ENCODE peak calls at places on chromosomes 6 and 20, in seven cellular contexts. One of them, this sample, is unnamed.

GRCh38 chr6:26275663-26276062 is 89.3 kb upstream of the BTN3A2 start:
- DNase-seq in mesendoderm: no peak
- DNase-seq in sigmoid colon: no peak
- DNase-seq in hepatocyte: no peak
- DNase-seq in H9: no peak
- DNase-seq in adrenal gland: no peak
- DNase-seq in thoracic aorta: no peak
- DNase-seq in this sample: no peak

GRCh38 chr20:44489931-44490330 is 14.3 kb downstream of the TTPAL start:
- DNase-seq in hepatocyte: no peak
- DNase-seq in sigmoid colon: no peak
- DNase-seq in mesendoderm: no peak
- DNase-seq in thoracic aorta: no peak
- DNase-seq in adrenal gland: no peak
- DNase-seq in H9: no peak
- DNase-seq in this sample: no peak

GRCh38 chr6:14086701-14087100 is 30.9 kb upstream of the CD83 start:
- DNase-seq in adrenal gland: no peak
- DNase-seq in hepatocyte: no peak
- DNase-seq in mesendoderm: no peak
- DNase-seq in H9: no peak
- DNase-seq in sigmoid colon: no peak
- DNase-seq in thoracic aorta: no peak
- DNase-seq in this sample: no peak

GRCh38 chr20:35663813-35664543 is 722 bp downstream of the CPNE1 start:
- DNase-seq in adrenal gland: peak; percentile 44
- DNase-seq in hepatocyte: peak; percentile 68
- DNase-seq in thoracic aorta: no peak
- DNase-seq in mesendoderm: peak; percentile 89
- DNase-seq in sigmoid colon: no peak
- DNase-seq in H9: peak; percentile 52
- DNase-seq in this sample: peak; percentile 61

GRCh38 chr6:158753826-158754225 is 65.3 kb downstream of the EZR start:
- DNase-seq in mesendoderm: no peak
- DNase-seq in thoracic aorta: no peak
- DNase-seq in H9: no peak
- DNase-seq in adrenal gland: no peak
- DNase-seq in hepatocyte: no peak
- DNase-seq in sigmoid colon: no peak
- DNase-seq in this sample: no peak

GRCh38 chr6:150002710-150003109 is 22.6 kb downstream of the RAET1L start:
- DNase-seq in hepatocyte: no peak
- DNase-seq in thoracic aorta: no peak
- DNase-seq in sigmoid colon: no peak
- DNase-seq in adrenal gland: no peak
- DNase-seq in mesendoderm: no peak
- DNase-seq in H9: no peak
- DNase-seq in this sample: no peak

GRCh38 chr20:46883847-46884246 is 10.8 kb upstream of the EYA2 start:
- DNase-seq in sigmoid colon: no peak
- DNase-seq in adrenal gland: no peak
- DNase-seq in hepatocyte: no peak
- DNase-seq in thoracic aorta: no peak
- DNase-seq in mesendoderm: no peak
- DNase-seq in H9: no peak
- DNase-seq in this sample: no peak

GRCh38 chr20:8049321-8049720 is 29.8 kb upstream of the TMX4 start:
- DNase-seq in sigmoid colon: no peak
- DNase-seq in hepatocyte: no peak
- DNase-seq in adrenal gland: no peak
- DNase-seq in thoracic aorta: no peak
- DNase-seq in mesendoderm: no peak
- DNase-seq in H9: no peak
- DNase-seq in this sample: no peak

GRCh38 chr6:158043586-158044524 is 62.2 kb downstream of the SYNJ2 start:
- DNase-seq in mesendoderm: no peak
- DNase-seq in hepatocyte: peak; percentile 32
- DNase-seq in adrenal gland: peak; percentile 82
- DNase-seq in sigmoid colon: peak; percentile 59
- DNase-seq in thoracic aorta: no peak
- DNase-seq in H9: peak; percentile 22
- DNase-seq in this sample: peak; percentile 74

GRCh38 chr20:53949319-53949839 is 121.0 kb downstream of the BCAS1 start:
- DNase-seq in mesendoderm: no peak
- DNase-seq in adrenal gland: no peak
- DNase-seq in sigmoid colon: no peak
- DNase-seq in H9: no peak
- DNase-seq in thoracic aorta: no peak
- DNase-seq in hepatocyte: no peak
- DNase-seq in this sample: peak; percentile 55

GRCh38 chr6:31952140-31952805 is 6.4 kb downstream of the CFB start:
- DNase-seq in adrenal gland: peak; percentile 79
- DNase-seq in sigmoid colon: peak; percentile 76
- DNase-seq in thoracic aorta: no peak
- DNase-seq in mesendoderm: peak; percentile 60
- DNase-seq in hepatocyte: peak; percentile 82
- DNase-seq in H9: peak; percentile 51
- DNase-seq in this sample: peak; percentile 66

GRCh38 chr6:75601608-75602163 is at the start of gene SENP6:
- DNase-seq in H9: peak; percentile 74
- DNase-seq in hepatocyte: peak; percentile 93
- DNase-seq in mesendoderm: peak; percentile 90
- DNase-seq in adrenal gland: peak; percentile 79
- DNase-seq in thoracic aorta: peak; percentile 21
- DNase-seq in sigmoid colon: peak; percentile 86
- DNase-seq in this sample: peak; percentile 73

GRCh38 chr6:163260911-163261310 is 153.6 kb upstream of the QKI start:
- DNase-seq in sigmoid colon: no peak
- DNase-seq in adrenal gland: no peak
- DNase-seq in thoracic aorta: no peak
- DNase-seq in H9: no peak
- DNase-seq in hepatocyte: no peak
- DNase-seq in mesendoderm: peak; percentile 43
- DNase-seq in this sample: no peak

GRCh38 chr20:10739575-10739974 is 65.8 kb upstream of the JAG1 start:
- DNase-seq in H9: no peak
- DNase-seq in sigmoid colon: no peak
- DNase-seq in thoracic aorta: no peak
- DNase-seq in mesendoderm: no peak
- DNase-seq in hepatocyte: no peak
- DNase-seq in adrenal gland: no peak
- DNase-seq in this sample: peak; percentile 56

GRCh38 chr20:39851459-39851858 is 837.6 kb downstream of the MAFB start:
- DNase-seq in sigmoid colon: no peak
- DNase-seq in mesendoderm: no peak
- DNase-seq in H9: no peak
- DNase-seq in thoracic aorta: no peak
- DNase-seq in adrenal gland: no peak
- DNase-seq in hepatocyte: no peak
- DNase-seq in this sample: no peak

GRCh38 chr6:31356216-31356945 is 598 bp downstream of the HLA-B start:
- DNase-seq in thoracic aorta: no peak
- DNase-seq in sigmoid colon: peak; percentile 77
- DNase-seq in adrenal gland: peak; percentile 46
- DNase-seq in mesendoderm: no peak
- DNase-seq in H9: no peak
- DNase-seq in hepatocyte: peak; percentile 37
- DNase-seq in this sample: peak; percentile 61

GRCh38 chr6:161407115-161407514 is 133.3 kb upstream of the AGPAT4 start:
- DNase-seq in sigmoid colon: no peak
- DNase-seq in adrenal gland: no peak
- DNase-seq in thoracic aorta: no peak
- DNase-seq in H9: no peak
- DNase-seq in mesendoderm: no peak
- DNase-seq in hepatocyte: no peak
- DNase-seq in this sample: no peak

GRCh38 chr6:25835442-25836283 is 3.8 kb upstream of the SLC17A1 start:
- DNase-seq in mesendoderm: peak; percentile 68
- DNase-seq in hepatocyte: peak; percentile 71
- DNase-seq in sigmoid colon: no peak
- DNase-seq in H9: no peak
- DNase-seq in thoracic aorta: no peak
- DNase-seq in adrenal gland: no peak
- DNase-seq in this sample: peak; percentile 33

GRCh38 chr6:166996406-166996805 is 2.8 kb upstream of the CEP43 start:
- DNase-seq in H9: no peak
- DNase-seq in mesendoderm: no peak
- DNase-seq in thoracic aorta: no peak
- DNase-seq in adrenal gland: no peak
- DNase-seq in hepatocyte: peak; percentile 32
- DNase-seq in sigmoid colon: no peak
- DNase-seq in this sample: no peak

GRCh38 chr6:70956451-70957283 is at the start of gene B3GAT2:
- DNase-seq in adrenal gland: no peak
- DNase-seq in mesendoderm: peak; percentile 69
- DNase-seq in H9: peak; percentile 64
- DNase-seq in thoracic aorta: no peak
- DNase-seq in sigmoid colon: peak; percentile 61
- DNase-seq in hepatocyte: peak; percentile 47
- DNase-seq in this sample: no peak

GRCh38 chr6:35181313-35181932 is 32.3 kb upstream of the SCUBE3 start:
- DNase-seq in H9: no peak
- DNase-seq in thoracic aorta: peak; percentile 48
- DNase-seq in sigmoid colon: peak; percentile 69
- DNase-seq in mesendoderm: peak; percentile 23
- DNase-seq in adrenal gland: peak; percentile 51
- DNase-seq in hepatocyte: no peak
- DNase-seq in this sample: peak; percentile 21

GRCh38 chr20:53021934-53022333 is 49.8 kb downstream of the TSHZ2 start:
- DNase-seq in adrenal gland: no peak
- DNase-seq in sigmoid colon: no peak
- DNase-seq in thoracic aorta: no peak
- DNase-seq in hepatocyte: no peak
- DNase-seq in mesendoderm: no peak
- DNase-seq in H9: no peak
- DNase-seq in this sample: no peak

GRCh38 chr6:16397623-16398022 is 159.2 kb downstream of the GMPR start:
- DNase-seq in hepatocyte: no peak
- DNase-seq in adrenal gland: no peak
- DNase-seq in sigmoid colon: no peak
- DNase-seq in thoracic aorta: no peak
- DNase-seq in H9: no peak
- DNase-seq in mesendoderm: no peak
- DNase-seq in this sample: no peak

GRCh38 chr6:2829253-2829652 is 12.4 kb downstream of the SERPINB1 start:
- DNase-seq in adrenal gland: no peak
- DNase-seq in hepatocyte: no peak
- DNase-seq in mesendoderm: no peak
- DNase-seq in sigmoid colon: no peak
- DNase-seq in thoracic aorta: no peak
- DNase-seq in H9: no peak
- DNase-seq in this sample: no peak

GRCh38 chr20:25044660-25045342 is 13.1 kb downstream of the ACSS1 start:
- DNase-seq in adrenal gland: no peak
- DNase-seq in mesendoderm: no peak
- DNase-seq in sigmoid colon: peak; percentile 64
- DNase-seq in hepatocyte: no peak
- DNase-seq in thoracic aorta: no peak
- DNase-seq in H9: no peak
- DNase-seq in this sample: no peak

GRCh38 chr20:25045343-25045712 is 12.6 kb downstream of the ACSS1 start:
- DNase-seq in H9: no peak
- DNase-seq in sigmoid colon: peak; percentile 58
- DNase-seq in mesendoderm: no peak
- DNase-seq in hepatocyte: no peak
- DNase-seq in adrenal gland: no peak
- DNase-seq in thoracic aorta: no peak
- DNase-seq in this sample: no peak

GRCh38 chr20:25042531-25043498 is 15.1 kb downstream of the ACSS1 start:
- DNase-seq in H9: no peak
- DNase-seq in sigmoid colon: peak; percentile 85
- DNase-seq in hepatocyte: no peak
- DNase-seq in mesendoderm: no peak
- DNase-seq in adrenal gland: peak; percentile 50
- DNase-seq in thoracic aorta: no peak
- DNase-seq in this sample: peak; percentile 72

GRCh38 chr20:25043499-25044260 is 14.3 kb downstream of the ACSS1 start:
- DNase-seq in hepatocyte: no peak
- DNase-seq in H9: no peak
- DNase-seq in mesendoderm: no peak
- DNase-seq in thoracic aorta: no peak
- DNase-seq in adrenal gland: no peak
- DNase-seq in sigmoid colon: no peak
- DNase-seq in this sample: no peak

GRCh38 chr20:25044261-25044560 is 13.7 kb downstream of the ACSS1 start:
- DNase-seq in sigmoid colon: peak; percentile 60
- DNase-seq in adrenal gland: no peak
- DNase-seq in thoracic aorta: no peak
- DNase-seq in hepatocyte: no peak
- DNase-seq in mesendoderm: no peak
- DNase-seq in H9: no peak
- DNase-seq in this sample: no peak
- H3K4me1 ChIP-seq in sigmoid colon: no peaks in the 10 kb centered on the region
- H3K4me1 ChIP-seq in adrenal gland: peaks cover 16% of the 10 kb centered on the region
- H3K4me1 ChIP-seq in thoracic aorta: peaks cover 57% of the 10 kb centered on the region
- H3K4me1 ChIP-seq in hepatocyte: peaks cover 15% of the 10 kb centered on the region
- H3K4me1 ChIP-seq in mesendoderm: no peaks in the 10 kb centered on the region
- H3K4me1 ChIP-seq in H9: peaks cover 2% of the 10 kb centered on the region
- H3K4me1 ChIP-seq in this sample: peaks cover 17% of the 10 kb centered on the region

GRCh38 chr20:15449061-15449460 is 1111.6 kb upstream of the FLRT3 start:
- DNase-seq in hepatocyte: no peak
- DNase-seq in sigmoid colon: no peak
- DNase-seq in adrenal gland: no peak
- DNase-seq in mesendoderm: no peak
- DNase-seq in thoracic aorta: no peak
- DNase-seq in H9: no peak
- DNase-seq in this sample: no peak
- H3K27ac ChIP-seq in hepatocyte: no peak overlapping the region
- H3K27ac ChIP-seq in sigmoid colon: no peak overlapping the region
- H3K27ac ChIP-seq in adrenal gland: no peak overlapping the region
- H3K27ac ChIP-seq in mesendoderm: no peak overlapping the region
- H3K27ac ChIP-seq in thoracic aorta: no peak overlapping the region
- H3K27ac ChIP-seq in H9: no peak overlapping the region
- H3K27ac ChIP-seq in this sample: no peak overlapping the region

DNA sequence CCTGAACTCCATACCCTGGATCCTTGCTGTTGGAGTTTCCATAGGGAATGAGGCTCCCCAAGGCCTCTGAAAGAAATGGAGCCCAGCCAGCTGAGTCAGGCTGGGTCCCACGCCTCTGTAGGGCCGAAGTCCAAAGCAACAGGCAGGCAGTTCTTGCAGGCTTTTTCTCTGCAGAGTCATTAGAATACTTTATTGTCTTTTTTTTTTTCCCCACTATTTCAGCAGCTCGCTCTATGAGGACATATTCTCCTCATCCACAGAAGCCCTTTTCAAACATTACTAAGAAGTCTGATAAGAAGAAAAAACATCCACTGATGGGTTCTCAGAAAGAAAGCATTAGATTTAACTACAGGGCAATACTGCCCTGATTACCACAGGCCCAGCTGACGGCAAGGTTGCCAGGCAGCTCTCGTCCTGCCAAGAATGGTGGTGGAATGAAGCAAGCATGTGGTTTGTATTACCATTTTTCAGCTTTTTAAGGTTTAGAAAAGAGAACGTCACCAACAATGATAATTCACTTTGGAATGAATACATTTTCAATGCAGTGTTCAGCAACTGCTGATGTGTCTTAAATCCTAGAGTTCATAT is 223.4 kb upstream of the CITED2 start:
- DNase-seq in thoracic aorta: peak; percentile 43
- DNase-seq in sigmoid colon: peak; percentile 86
- DNase-seq in hepatocyte: peak; percentile 90
- DNase-seq in mesendoderm: no peak
- DNase-seq in adrenal gland: peak; percentile 79
- DNase-seq in H9: no peak
- DNase-seq in this sample: peak; percentile 95
- H3K4me1 ChIP-seq in thoracic aorta: peaks cover 13% of the 10 kb centered on the region
- H3K4me1 ChIP-seq in sigmoid colon: no peaks in the 10 kb centered on the region
- H3K4me1 ChIP-seq in hepatocyte: peaks cover 35% of the 10 kb centered on the region
- H3K4me1 ChIP-seq in mesendoderm: peaks cover 2% of the 10 kb centered on the region
- H3K4me1 ChIP-seq in adrenal gland: peaks cover 25% of the 10 kb centered on the region
- H3K4me1 ChIP-seq in H9: no peaks in the 10 kb centered on the region
- H3K4me1 ChIP-seq in this sample: peaks cover 4% of the 10 kb centered on the region

GRCh38 chr6:130967502-130968469 is 95.3 kb downstream of the EPB41L2 start:
- DNase-seq in adrenal gland: no peak
- DNase-seq in thoracic aorta: no peak
- DNase-seq in H9: no peak
- DNase-seq in hepatocyte: no peak
- DNase-seq in mesendoderm: no peak
- DNase-seq in sigmoid colon: no peak
- DNase-seq in this sample: no peak
- H3K27ac ChIP-seq in adrenal gland: no peak overlapping the region
- H3K27ac ChIP-seq in thoracic aorta: peak overlapping the region; percentile 61
- H3K27ac ChIP-seq in H9: peak overlapping the region; percentile 11
- H3K27ac ChIP-seq in hepatocyte: no peak overlapping the region
- H3K27ac ChIP-seq in mesendoderm: no peak overlapping the region
- H3K27ac ChIP-seq in sigmoid colon: peak overlapping the region; percentile 34
- H3K27ac ChIP-seq in this sample: peak overlapping the region; percentile 38